ENCODE peak calls at places on chromosomes 3 and 15, in seven cellular contexts. One of them, this sample, is unnamed. For H3K4me1, the result is how much of the 10 kb centered on the place peaks cover.

GRCh38 chr3:127698264-127699097 is 25.7 kb downstream of the ABTB1 start:
- DNase-seq in spleen: peak
- DNase-seq in tibial nerve: no peak
- DNase-seq in heart left ventricle: no peak
- DNase-seq in A673: no peak
- DNase-seq in sigmoid colon: no peak
- DNase-seq in cardiac muscle cell: no peak
- DNase-seq in this sample: no peak

GRCh38 chr3:17115186-17115585 is 230.4 kb downstream of the PLCL2 start:
- DNase-seq in spleen: no peak
- DNase-seq in tibial nerve: no peak
- DNase-seq in heart left ventricle: no peak
- DNase-seq in A673: no peak
- DNase-seq in sigmoid colon: no peak
- DNase-seq in cardiac muscle cell: no peak
- DNase-seq in this sample: no peak

GRCh38 chr3:108863799-108864135 is 41.2 kb downstream of the TRAT1 start:
- DNase-seq in spleen: no peak
- DNase-seq in tibial nerve: no peak
- DNase-seq in heart left ventricle: no peak
- DNase-seq in A673: no peak
- DNase-seq in sigmoid colon: no peak
- DNase-seq in cardiac muscle cell: no peak
- DNase-seq in this sample: no peak

GRCh38 chr3:190534386-190534785 is 20.5 kb downstream of the IL1RAP start:
- DNase-seq in spleen: no peak
- DNase-seq in tibial nerve: no peak
- DNase-seq in heart left ventricle: no peak
- DNase-seq in A673: peak
- DNase-seq in sigmoid colon: no peak
- DNase-seq in cardiac muscle cell: no peak
- DNase-seq in this sample: no peak

GRCh38 chr15:51405646-51406194 is 64.3 kb downstream of the GLDN start:
- DNase-seq in spleen: no peak
- DNase-seq in tibial nerve: no peak
- DNase-seq in heart left ventricle: no peak
- DNase-seq in A673: no peak
- DNase-seq in sigmoid colon: no peak
- DNase-seq in cardiac muscle cell: no peak
- DNase-seq in this sample: no peak

GRCh38 chr15:78069630-78070029 is 7.9 kb downstream of the TBC1D2B start:
- DNase-seq in spleen: no peak
- DNase-seq in tibial nerve: no peak
- DNase-seq in heart left ventricle: no peak
- DNase-seq in A673: no peak
- DNase-seq in sigmoid colon: no peak
- DNase-seq in cardiac muscle cell: no peak
- DNase-seq in this sample: no peak

GRCh38 chr3:25424238-25425013 is 3.6 kb upstream of the RARB start:
- DNase-seq in spleen: no peak
- DNase-seq in tibial nerve: no peak
- DNase-seq in heart left ventricle: no peak
- DNase-seq in A673: no peak
- DNase-seq in sigmoid colon: no peak
- DNase-seq in cardiac muscle cell: no peak
- DNase-seq in this sample: peak

GRCh38 chr3:179671309-179671708 is 18.5 kb downstream of the USP13 start:
- DNase-seq in spleen: no peak
- DNase-seq in tibial nerve: no peak
- DNase-seq in heart left ventricle: no peak
- DNase-seq in A673: no peak
- DNase-seq in sigmoid colon: no peak
- DNase-seq in cardiac muscle cell: no peak
- DNase-seq in this sample: no peak

GRCh38 chr15:61084944-61085367 is 144.1 kb downstream of the RORA start:
- DNase-seq in spleen: no peak
- DNase-seq in tibial nerve: no peak
- DNase-seq in heart left ventricle: peak
- DNase-seq in A673: peak
- DNase-seq in sigmoid colon: no peak
- DNase-seq in cardiac muscle cell: peak
- DNase-seq in this sample: no peak

GRCh38 chr15:62482715-62483429 is 317.8 kb upstream of the C2CD4B start:
- DNase-seq in spleen: no peak
- DNase-seq in tibial nerve: no peak
- DNase-seq in heart left ventricle: no peak
- DNase-seq in A673: peak
- DNase-seq in sigmoid colon: no peak
- DNase-seq in cardiac muscle cell: peak
- DNase-seq in this sample: no peak

GRCh38 chr15:95551580-95551979 is 778.9 kb upstream of the NR2F2 start:
- DNase-seq in spleen: no peak
- DNase-seq in tibial nerve: no peak
- DNase-seq in heart left ventricle: no peak
- DNase-seq in A673: no peak
- DNase-seq in sigmoid colon: no peak
- DNase-seq in cardiac muscle cell: no peak
- DNase-seq in this sample: no peak

GRCh38 chr3:46359748-46360509 is 6.0 kb downstream of the CCR2 start:
- DNase-seq in spleen: no peak
- DNase-seq in tibial nerve: no peak
- DNase-seq in heart left ventricle: no peak
- DNase-seq in A673: peak
- DNase-seq in sigmoid colon: no peak
- DNase-seq in cardiac muscle cell: no peak
- DNase-seq in this sample: no peak

GRCh38 chr15:58839485-58839884 is 68.4 kb downstream of the MINDY2 start:
- DNase-seq in spleen: no peak
- DNase-seq in tibial nerve: no peak
- DNase-seq in heart left ventricle: no peak
- DNase-seq in A673: peak
- DNase-seq in sigmoid colon: no peak
- DNase-seq in cardiac muscle cell: no peak
- DNase-seq in this sample: no peak

GRCh38 chr15:35624881-35625280 is 78.9 kb upstream of the DPH6 start:
- DNase-seq in spleen: no peak
- DNase-seq in tibial nerve: peak
- DNase-seq in heart left ventricle: no peak
- DNase-seq in A673: peak
- DNase-seq in sigmoid colon: peak
- DNase-seq in cardiac muscle cell: no peak
- DNase-seq in this sample: peak

GRCh38 chr3:124793054-124793740 is 62.9 kb downstream of the UMPS start:
- DNase-seq in spleen: no peak
- DNase-seq in tibial nerve: no peak
- DNase-seq in heart left ventricle: no peak
- DNase-seq in A673: no peak
- DNase-seq in sigmoid colon: no peak
- DNase-seq in cardiac muscle cell: no peak
- DNase-seq in this sample: no peak

GRCh38 chr3:97495896-97496295 is 268.7 kb upstream of the ARL6 start:
- DNase-seq in spleen: no peak
- DNase-seq in tibial nerve: no peak
- DNase-seq in heart left ventricle: no peak
- DNase-seq in A673: no peak
- DNase-seq in sigmoid colon: no peak
- DNase-seq in cardiac muscle cell: no peak
- DNase-seq in this sample: no peak

DNA sequence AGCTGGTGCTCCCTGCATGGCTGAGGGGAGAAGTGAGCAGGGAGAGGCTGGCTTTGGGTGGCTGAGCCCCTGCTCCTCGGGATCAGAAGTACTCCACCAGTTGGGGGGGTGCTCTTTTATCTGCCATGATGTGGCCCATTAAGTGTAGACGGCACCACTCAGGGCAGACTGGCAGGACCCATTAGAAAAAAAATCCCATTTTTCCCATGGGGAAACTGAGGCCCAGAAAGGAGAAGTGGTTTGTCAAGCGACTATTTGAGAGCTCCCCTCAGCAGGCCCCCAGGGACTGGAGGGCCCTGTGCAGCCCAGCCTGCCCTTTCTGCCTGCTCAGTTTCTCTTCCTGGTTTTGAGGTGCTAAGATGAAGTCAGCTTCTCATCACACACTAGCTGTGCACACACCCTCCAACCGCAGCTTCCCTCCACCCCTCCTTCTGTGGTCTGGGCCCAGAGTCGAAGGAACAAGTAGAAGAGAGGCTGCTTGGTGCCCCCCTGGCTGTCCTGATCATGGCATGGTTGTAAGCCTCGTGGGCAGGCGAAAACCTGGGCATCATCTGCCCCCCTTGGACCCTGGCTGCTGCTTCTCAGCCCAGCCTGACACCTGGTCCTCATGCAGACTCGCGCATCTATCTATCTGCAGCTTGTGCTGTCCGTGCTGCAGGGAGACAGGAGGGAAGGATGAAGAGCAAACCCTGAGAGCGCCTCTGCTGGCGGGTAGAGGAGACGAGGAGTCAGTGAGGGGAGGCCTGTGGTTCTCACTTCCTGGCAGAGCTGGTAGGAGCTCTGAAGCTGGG is 5.6 kb downstream of the CSK start:
- DNase-seq in spleen: peak
- DNase-seq in tibial nerve: peak
- DNase-seq in heart left ventricle: peak
- DNase-seq in A673: peak
- DNase-seq in sigmoid colon: peak
- DNase-seq in cardiac muscle cell: peak
- DNase-seq in this sample: no peak
- H3K4me1 ChIP-seq in spleen: half or more
- H3K4me1 ChIP-seq in tibial nerve: half or more
- H3K4me1 ChIP-seq in heart left ventricle: half or more
- H3K4me1 ChIP-seq in A673: half or more
- H3K4me1 ChIP-seq in sigmoid colon: half or more
- H3K4me1 ChIP-seq in cardiac muscle cell: under half
- H3K4me1 ChIP-seq in this sample: under half

GRCh38 chr3:15815696-15816095 is 17.9 kb upstream of the ANKRD28 start:
- DNase-seq in spleen: no peak
- DNase-seq in tibial nerve: no peak
- DNase-seq in heart left ventricle: no peak
- DNase-seq in A673: peak
- DNase-seq in sigmoid colon: no peak
- DNase-seq in cardiac muscle cell: peak
- DNase-seq in this sample: no peak

GRCh38 chr3:15808679-15809078 is 10.9 kb upstream of the ANKRD28 start:
- DNase-seq in spleen: no peak
- DNase-seq in tibial nerve: no peak
- DNase-seq in heart left ventricle: no peak
- DNase-seq in A673: no peak
- DNase-seq in sigmoid colon: no peak
- DNase-seq in cardiac muscle cell: no peak
- DNase-seq in this sample: no peak

GRCh38 chr3:15810702-15811101 is 12.9 kb upstream of the ANKRD28 start:
- DNase-seq in spleen: no peak
- DNase-seq in tibial nerve: no peak
- DNase-seq in heart left ventricle: no peak
- DNase-seq in A673: no peak
- DNase-seq in sigmoid colon: no peak
- DNase-seq in cardiac muscle cell: no peak
- DNase-seq in this sample: no peak

GRCh38 chr3:15809313-15809712 is 11.5 kb upstream of the ANKRD28 start:
- DNase-seq in spleen: no peak
- DNase-seq in tibial nerve: no peak
- DNase-seq in heart left ventricle: no peak
- DNase-seq in A673: no peak
- DNase-seq in sigmoid colon: no peak
- DNase-seq in cardiac muscle cell: no peak
- DNase-seq in this sample: no peak

DNA sequence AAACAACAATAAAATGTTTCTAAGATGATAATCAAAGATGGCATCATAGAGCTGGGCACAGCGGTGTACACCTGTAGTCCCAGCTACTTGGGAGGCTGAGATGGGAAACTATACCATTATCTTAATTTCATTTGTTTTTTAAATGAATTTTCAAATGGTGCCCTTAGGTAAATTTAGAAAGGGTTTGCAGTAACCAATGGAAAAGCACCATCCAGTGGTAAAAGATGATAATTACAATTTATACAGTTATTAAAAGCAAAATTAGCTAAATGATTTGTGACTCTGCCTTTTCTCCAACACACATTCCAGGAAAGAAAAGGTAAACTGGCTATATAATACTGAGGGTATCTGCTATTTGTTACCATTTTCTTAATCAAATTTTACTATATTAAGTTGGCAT is 14.4 kb upstream of the ANKRD28 start:
- DNase-seq in spleen: no peak
- DNase-seq in tibial nerve: no peak
- DNase-seq in heart left ventricle: no peak
- DNase-seq in A673: peak
- DNase-seq in sigmoid colon: no peak
- DNase-seq in cardiac muscle cell: no peak
- DNase-seq in this sample: no peak
- H3K4me1 ChIP-seq in spleen: under half
- H3K4me1 ChIP-seq in tibial nerve: under half
- H3K4me1 ChIP-seq in heart left ventricle: under half
- H3K4me1 ChIP-seq in A673: under half
- H3K4me1 ChIP-seq in sigmoid colon: under half
- H3K4me1 ChIP-seq in cardiac muscle cell: under half
- H3K4me1 ChIP-seq in this sample: under half

GRCh38 chr3:194271459-194272035 is 79.6 kb downstream of the CPN2 start:
- DNase-seq in spleen: no peak
- DNase-seq in tibial nerve: no peak
- DNase-seq in heart left ventricle: no peak
- DNase-seq in A673: no peak
- DNase-seq in sigmoid colon: no peak
- DNase-seq in cardiac muscle cell: no peak
- DNase-seq in this sample: no peak
- H3K4me1 ChIP-seq in spleen: half or more
- H3K4me1 ChIP-seq in tibial nerve: under half
- H3K4me1 ChIP-seq in heart left ventricle: under half
- H3K4me1 ChIP-seq in A673: under half
- H3K4me1 ChIP-seq in sigmoid colon: half or more
- H3K4me1 ChIP-seq in cardiac muscle cell: under half
- H3K4me1 ChIP-seq in this sample: under half

DNA sequence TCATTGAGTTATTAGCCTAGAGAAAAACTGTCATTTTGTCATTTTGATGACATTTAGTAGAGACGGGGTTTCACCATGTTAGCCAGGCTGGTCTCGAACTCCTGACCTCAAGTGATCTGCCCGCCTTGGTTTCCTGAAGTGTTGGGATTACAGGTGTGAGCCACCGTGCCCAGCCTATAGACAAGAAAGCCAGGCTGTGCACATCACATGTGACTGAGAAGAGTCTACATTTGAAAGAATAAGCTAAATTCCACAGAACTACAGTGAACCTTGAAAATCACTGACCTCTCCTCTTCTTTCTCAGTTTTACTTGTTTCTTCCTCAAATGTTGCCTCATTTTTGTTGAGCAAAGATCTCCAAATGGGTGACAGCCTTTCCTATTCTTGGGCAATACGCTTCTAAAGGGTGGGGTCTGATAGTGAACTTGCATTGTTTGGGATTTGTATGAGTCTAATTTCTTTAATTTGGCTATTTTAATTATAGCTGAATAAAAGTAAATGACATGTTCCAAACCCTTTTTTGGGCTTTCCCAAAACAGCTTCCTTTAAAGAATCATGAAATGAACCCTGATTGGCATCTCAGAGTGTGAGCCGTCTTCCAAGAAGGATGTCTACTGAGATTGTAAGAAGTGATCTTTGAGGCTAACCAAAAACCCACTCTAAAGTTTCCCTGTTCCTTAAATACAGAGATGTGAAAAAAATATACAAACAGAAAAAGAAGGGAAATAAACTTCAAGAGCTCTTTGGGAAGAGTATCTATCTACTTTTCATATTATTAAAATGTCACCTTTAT is 21.5 kb upstream of the SPTBN5 start:
- DNase-seq in spleen: no peak
- DNase-seq in tibial nerve: no peak
- DNase-seq in heart left ventricle: no peak
- DNase-seq in A673: no peak
- DNase-seq in sigmoid colon: no peak
- DNase-seq in cardiac muscle cell: no peak
- DNase-seq in this sample: no peak
- H3K4me1 ChIP-seq in spleen: under half
- H3K4me1 ChIP-seq in tibial nerve: under half
- H3K4me1 ChIP-seq in heart left ventricle: half or more
- H3K4me1 ChIP-seq in A673: under half
- H3K4me1 ChIP-seq in sigmoid colon: under half
- H3K4me1 ChIP-seq in cardiac muscle cell: half or more
- H3K4me1 ChIP-seq in this sample: under half

This sample was measured in ovary.